ENCODE peak calls at places on chromosomes 12 and 14, in nine cellular contexts. M is ACHN, F is mammary epithelial cell, C is NCI-H1436, T is cardiac muscle cell, K is SW 1271, O is endodermal cell, L is GM12878, P is left ventricle myocardium superior. I is an unnamed sample.

GRCh38 chr12:51871918-51872688 is 15.8 kb upstream of the ANKRD33 start:
- DNase-seq in O (no peak), M (no peak), C (no peak), P (no peak), K (no peak), F (no peak), T (no peak), L (no peak), I (no peak)

GRCh38 chr12:6772331-6772695 is at the start of gene LAG3:
- DNase-seq in M (no peak), O (peak), T (no peak), K (no peak), F (no peak), C (no peak), L (no peak), P (peak), I (no peak)

GRCh38 chr12:4380332-4380731 is 820 bp upstream of the FGF23 start:
- DNase-seq in C (no peak), K (no peak), T (no peak), P (no peak), F (no peak), L (no peak), O (no peak), M (no peak), I (no peak)

GRCh38 chr12:13375583-13376413 is 179.3 kb downstream of the EMP1 start:
- DNase-seq in M (no peak), P (no peak), C (no peak), K (no peak), F (no peak), T (no peak), O (no peak), L (no peak), I (no peak)

GRCh38 chr14:88326352-88327103 is 3.5 kb upstream of the KCNK10 start:
- DNase-seq in F (no peak), C (no peak), T (peak), L (no peak), M (no peak), K (no peak), O (peak), P (no peak), I (peak)

GRCh38 chr12:44193281-44193680 is 357.4 kb downstream of the TMEM117 start:
- DNase-seq in M (no peak), K (no peak), L (peak), F (peak), C (no peak), P (no peak), O (no peak), T (no peak), I (peak)

GRCh38 chr14:67722293-67722692 is 20.6 kb downstream of the RDH12 start:
- DNase-seq in M (no peak), F (peak), T (peak), C (peak), K (no peak), O (peak), L (no peak), P (peak), I (peak)

GRCh38 chr12:100375023-100375737 is 18.3 kb downstream of the SLC17A8 start:
- DNase-seq in C (no peak), M (no peak), F (no peak), K (no peak), T (no peak), L (no peak), O (peak), P (peak), I (no peak)

GRCh38 chr14:26730929-26731618 is 133.2 kb upstream of the NOVA1 start:
- DNase-seq in P (no peak), M (peak), C (no peak), L (no peak), O (peak), T (peak), F (no peak), K (no peak), I (peak)

GRCh38 chr14:85402546-85403162 is 127.3 kb upstream of the FLRT2 start:
- DNase-seq in M (no peak), L (no peak), O (no peak), P (no peak), F (no peak), T (no peak), K (no peak), C (no peak), I (no peak)

GRCh38 chr12:52952082-52952801 is 3.3 kb downstream of the KRT18 start:
- DNase-seq in C (no peak), L (no peak), K (no peak), T (no peak), P (peak), F (no peak), M (no peak), O (peak), I (no peak)

GRCh38 chr14:75279739-75280447 is 1.3 kb downstream of the FOS start:
- DNase-seq in T (no peak), P (peak), C (no peak), M (no peak), L (no peak), O (peak), F (peak), K (no peak), I (peak)